ENCODE peak calls at places on chromosome 3, in seven cellular contexts. K is HepG2, Y is H1, H is HCT116, O is GM12878, D is SK-N-SH, J is K562. Q is an unnamed sample.

GRCh38 chr3:141056716-141057115 is 5.6 kb downstream of the SPSB4 start:
- DNase-seq in K (no peak), Y (no peak), H (no peak), O (no peak), D (no peak), J (no peak), Q (no peak)

GRCh38 chr3:50503947-50504346 is 513 bp upstream of the CACNA2D2 start:
- DNase-seq in K (no peak), Y (no peak), H (no peak), O (no peak), D (no peak), J (no peak), Q (no peak)

GRCh38 chr3:49805884-49806701 is 3.0 kb downstream of the INKA1 start:
- DNase-seq in K (no peak), Y (no peak), H (no peak), O (no peak), D (peak), J (peak), Q (no peak)

GRCh38 chr3:185715091-185715490 is 109.8 kb downstream of the IGF2BP2 start:
- DNase-seq in K (no peak), Y (peak), H (no peak), O (no peak), D (no peak), J (no peak), Q (no peak)

GRCh38 chr3:189276481-189277190 is 104.9 kb downstream of the TPRG1 start:
- DNase-seq in K (no peak), Y (no peak), H (no peak), O (no peak), D (no peak), J (no peak), Q (no peak)

GRCh38 chr3:154122912-154123559 is 1.8 kb downstream of the ARHGEF26 start:
- DNase-seq in K (peak), Y (no peak), H (no peak), O (no peak), D (no peak), J (no peak), Q (no peak)

GRCh38 chr3:114671741-114672510 is 378.1 kb downstream of the TIGIT start:
- DNase-seq in K (no peak), Y (no peak), H (no peak), O (no peak), D (no peak), J (no peak), Q (no peak)

GRCh38 chr3:42036483-42036823 is 54.7 kb upstream of the TRAK1 start:
- DNase-seq in K (peak), Y (no peak), H (no peak), O (no peak), D (peak), J (no peak), Q (no peak)

GRCh38 chr3:137845666-137846065 is 81.6 kb downstream of the SOX14 start:
- DNase-seq in K (no peak), Y (no peak), H (no peak), O (no peak), D (no peak), J (no peak), Q (no peak)

GRCh38 chr3:45647148-45647619 is 42.0 kb upstream of the SACM1L start:
- DNase-seq in K (peak), Y (no peak), H (no peak), O (no peak), D (no peak), J (no peak), Q (peak)

GRCh38 chr3:23923786-23924185 is 6.9 kb downstream of the RPL15 start:
- DNase-seq in K (no peak), Y (no peak), H (no peak), O (no peak), D (no peak), J (no peak), Q (no peak)

GRCh38 chr3:146469206-146470017 is at the start of gene PLSCR2:
- DNase-seq in K (no peak), Y (no peak), H (no peak), O (peak), D (peak), J (peak), Q (peak)

GRCh38 chr3:144162042-144162441 is 190.4 kb downstream of the DIPK2A start:
- DNase-seq in K (peak), Y (no peak), H (no peak), O (no peak), D (no peak), J (no peak), Q (peak)

GRCh38 chr3:188043891-188044290 is 110.1 kb upstream of the LPP start:
- DNase-seq in K (no peak), Y (no peak), H (no peak), O (no peak), D (no peak), J (no peak), Q (no peak)

GRCh38 chr3:113247664-113248458 is 36.5 kb downstream of the BOC start:
- DNase-seq in K (no peak), Y (no peak), H (no peak), O (no peak), D (no peak), J (no peak), Q (no peak)

GRCh38 chr3:120468635-120469295 is 18.0 kb upstream of the FSTL1 start:
- DNase-seq in K (no peak), Y (no peak), H (no peak), O (no peak), D (no peak), J (no peak), Q (peak)

GRCh38 chr3:13539671-13540070 is 9.3 kb upstream of the FBLN2 start:
- DNase-seq in K (no peak), Y (no peak), H (no peak), O (no peak), D (no peak), J (peak), Q (no peak)

GRCh38 chr3:12758025-12758830 is 831 bp downstream of the TMEM40 start:
- DNase-seq in K (no peak), Y (no peak), H (no peak), O (no peak), D (no peak), J (no peak), Q (peak)

GRCh38 chr3:171346011-171346410 is 114.2 kb downstream of the TNIK start:
- DNase-seq in K (no peak), Y (no peak), H (no peak), O (no peak), D (no peak), J (no peak), Q (no peak)

GRCh38 chr3:99915911-99916310 is 98.2 kb downstream of the CMSS1 start:
- DNase-seq in K (no peak), Y (no peak), H (no peak), O (no peak), D (no peak), J (no peak), Q (no peak)

GRCh38 chr3:139307601-139308146 is 36.1 kb upstream of the MRPS22 start:
- DNase-seq in K (no peak), Y (no peak), H (no peak), O (no peak), D (no peak), J (no peak), Q (no peak)

GRCh38 chr3:16266714-16267113 is 1.7 kb downstream of the OXNAD1 start:
- DNase-seq in K (no peak), Y (no peak), H (no peak), O (no peak), D (no peak), J (no peak), Q (no peak)

GRCh38 chr3:128201158-128201755 is 48.0 kb downstream of the EEFSEC start:
- DNase-seq in K (no peak), Y (no peak), H (no peak), O (no peak), D (no peak), J (no peak), Q (no peak)

GRCh38 chr3:194496217-194496881 is 9.5 kb upstream of the ATP13A3 start:
- DNase-seq in K (peak), Y (no peak), H (no peak), O (no peak), D (no peak), J (no peak), Q (no peak)

GRCh38 chr3:108713801-108714200 is 43.4 kb downstream of the RETNLB start:
- DNase-seq in K (no peak), Y (no peak), H (no peak), O (no peak), D (no peak), J (no peak), Q (no peak)

GRCh38 chr3:29026959-29027358 is 253.9 kb upstream of the RBMS3 start:
- DNase-seq in K (no peak), Y (no peak), H (no peak), O (peak), D (no peak), J (no peak), Q (no peak)
- TF ChIP-seq JUND in K (no peak), Y (no peak), H (no peak), O (no peak), D (no peak), J (no peak), Q (no peak)

GRCh38 chr3:64341355-64341754 is 116.1 kb upstream of the PRICKLE2 start:
- DNase-seq in K (no peak), Y (no peak), H (no peak), O (no peak), D (no peak), J (no peak), Q (no peak)

GRCh38 chr3:64344721-64345207 is 119.5 kb upstream of the PRICKLE2 start:
- DNase-seq in K (no peak), Y (peak), H (no peak), O (no peak), D (no peak), J (no peak), Q (peak)

GRCh38 chr3:64343692-64344440 is 118.6 kb upstream of the PRICKLE2 start:
- DNase-seq in K (no peak), Y (no peak), H (no peak), O (no peak), D (peak), J (no peak), Q (no peak)

GRCh38 chr3:64342940-64343691 is 117.8 kb upstream of the PRICKLE2 start:
- DNase-seq in K (peak), Y (no peak), H (no peak), O (no peak), D (peak), J (no peak), Q (no peak)

DNA sequence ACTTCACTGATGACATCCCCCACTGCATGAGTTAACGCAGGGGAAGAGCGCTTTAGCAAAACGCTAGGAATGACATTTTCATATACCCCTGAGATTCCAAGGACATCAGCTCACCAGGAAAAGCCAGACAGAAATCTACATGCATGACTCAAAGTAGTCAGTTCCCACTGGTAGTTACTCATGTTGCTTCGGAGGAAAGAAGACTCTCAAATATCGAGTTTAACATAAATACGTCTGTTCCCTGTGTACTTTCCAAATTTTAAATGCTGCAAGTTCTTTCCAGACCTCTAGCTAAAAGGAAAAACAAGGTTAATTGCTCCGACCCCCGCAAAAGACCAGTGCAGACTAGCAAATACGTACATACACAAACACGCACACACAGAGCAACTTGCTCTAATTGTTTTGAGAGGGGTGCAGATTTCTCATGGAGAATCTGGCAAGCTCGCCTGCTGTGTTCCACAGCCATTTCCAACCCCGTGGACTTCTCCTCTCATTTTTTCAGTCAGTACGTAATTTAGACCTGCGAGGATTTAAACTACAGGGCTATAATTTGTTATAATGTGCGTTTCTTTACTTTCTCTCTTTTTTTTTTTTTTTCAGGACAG is 115.5 kb upstream of the PRICKLE2 start:
- DNase-seq in K (no peak), Y (no peak), H (no peak), O (no peak), D (no peak), J (no peak), Q (no peak)
- TF ChIP-seq JUND in K (no peak), Y (no peak), H (no peak), O (no peak), D (peak), J (no peak), Q (no peak)

GRCh38 chr3:130757751-130758150 is 11.1 kb upstream of the PIK3R4 start:
- DNase-seq in K (no peak), Y (no peak), H (no peak), O (no peak), D (no peak), J (no peak), Q (no peak)

GRCh38 chr3:130758624-130759023 is 12.0 kb upstream of the PIK3R4 start:
- DNase-seq in K (no peak), Y (no peak), H (no peak), O (no peak), D (peak), J (no peak), Q (no peak)

GRCh38 chr3:130760922-130761321 is 14.3 kb upstream of the PIK3R4 start:
- DNase-seq in K (no peak), Y (no peak), H (no peak), O (no peak), D (no peak), J (no peak), Q (no peak)

GRCh38 chr3:130759692-130760338 is 13.2 kb upstream of the PIK3R4 start:
- DNase-seq in K (peak), Y (no peak), H (peak), O (no peak), D (peak), J (peak), Q (peak)

DNA sequence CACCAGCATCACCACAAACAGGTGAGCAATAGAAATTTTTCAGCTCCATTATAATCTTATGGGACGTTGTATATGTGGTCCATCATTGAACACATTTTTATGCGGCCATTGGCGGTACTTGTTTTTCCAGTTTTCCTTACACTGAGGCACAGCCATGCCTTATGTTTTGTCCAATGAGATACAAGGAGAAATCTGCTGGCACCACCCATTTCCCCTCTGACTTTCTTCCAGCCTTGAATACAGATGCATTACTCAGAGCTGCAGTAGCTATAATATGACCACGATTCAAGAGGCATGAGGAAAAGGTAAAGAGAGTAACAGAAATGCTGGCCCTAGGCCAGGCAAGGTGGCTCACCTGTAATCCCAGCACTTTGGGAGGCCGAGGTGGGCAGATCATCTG is 9.0 kb upstream of the PIK3R4 start:
- DNase-seq in K (no peak), Y (no peak), H (no peak), O (no peak), D (no peak), J (no peak), Q (peak)
- TF ChIP-seq JUND in K (no peak), Y (no peak), H (no peak), O (no peak), D (no peak), J (no peak), Q (no peak)

GRCh38 chr3:73656241-73656890 is 31.6 kb upstream of the PDZRN3 start:
- DNase-seq in K (no peak), Y (no peak), H (no peak), O (no peak), D (no peak), J (no peak), Q (no peak)
- TF ChIP-seq JUND in K (no peak), Y (no peak), H (no peak), O (no peak), D (no peak), J (no peak), Q (no peak)

Q was measured in T47D.